ENCODE peak calls at places on chromosomes 4 and X, in ten cellular contexts. E is heart left ventricle, T is GM12878, K is tibial nerve, Q is uterus, V is ovary, M is esophagus squamous epithelium, O is K562, G is endothelial cell of umbilical vein, H is transverse colon. F is an unnamed sample. For H3K27me3, the result is how much of the 10 kb centered on the place peaks cover.

GRCh38 chr4:165874072-165874798 is 1.2 kb downstream of the TLL1 start:
- DNase-seq in Q (no peak), T (no peak), E (peak), V (no peak), M (no peak), O (no peak), K (no peak), H (no peak), G (peak), F (no peak)

GRCh38 chr4:867526-868250 is 41.8 kb upstream of the CPLX1 start:
- DNase-seq in G (no peak), Q (no peak), M (no peak), T (no peak), V (no peak), K (no peak), H (no peak), O (no peak), E (no peak), F (no peak)

GRCh38 chrX:132692066-132692465 is 203.2 kb upstream of the MBNL3 start:
- DNase-seq in Q (peak), M (no peak), V (no peak), T (no peak), K (no peak), H (no peak), E (no peak), G (no peak), O (no peak), F (no peak)

GRCh38 chr4:28772066-28772465 is 1911.4 kb downstream of the STIM2 start:
- DNase-seq in V (no peak), M (no peak), H (no peak), E (no peak), T (no peak), G (no peak), K (no peak), Q (no peak), O (no peak), F (no peak)

GRCh38 chr4:52107336-52107735 is 56.2 kb downstream of the SPATA18 start:
- DNase-seq in K (no peak), V (no peak), T (no peak), O (no peak), M (no peak), E (no peak), G (no peak), H (no peak), Q (no peak), F (no peak)

GRCh38 chr4:117447925-117448324 is 362.5 kb upstream of the TRAM1L1 start:
- DNase-seq in O (no peak), V (no peak), K (no peak), T (no peak), E (no peak), M (no peak), G (no peak), H (no peak), Q (no peak), F (no peak)

GRCh38 chr4:153143527-153144348 is 60.5 kb upstream of the TRIM2 start:
- DNase-seq in H (peak), T (no peak), V (no peak), E (no peak), G (peak), O (no peak), M (no peak), K (no peak), Q (no peak), F (no peak)

GRCh38 chr4:10811992-10812391 is 127.4 kb upstream of the CLNK start:
- DNase-seq in Q (no peak), O (no peak), G (no peak), H (no peak), V (no peak), E (no peak), K (no peak), M (no peak), T (no peak), F (no peak)

GRCh38 chrX:53320543-53321215 is 39.3 kb upstream of the IQSEC2 start:
- DNase-seq in O (no peak), M (no peak), K (no peak), H (peak), T (no peak), E (no peak), G (no peak), Q (no peak), V (no peak), F (peak)

GRCh38 chr4:68272860-68273259 is 27.4 kb upstream of the TMPRSS11B start:
- DNase-seq in K (no peak), Q (no peak), M (no peak), T (no peak), O (no peak), V (no peak), H (no peak), E (no peak), G (no peak), F (no peak)

GRCh38 chr4:101102114-101102752 is 245.1 kb downstream of the PPP3CA start:
- DNase-seq in G (peak), H (peak), V (peak), E (peak), O (no peak), K (peak), Q (peak), T (no peak), M (no peak), F (peak)

GRCh38 chr4:48798117-48798516 is 18.0 kb upstream of the FRYL start:
- DNase-seq in G (no peak), E (no peak), V (no peak), O (no peak), Q (no peak), T (no peak), K (no peak), M (no peak), H (no peak), F (no peak)

GRCh38 chr4:3021627-3022026 is 52.7 kb downstream of the HTT-AS start:
- DNase-seq in E (no peak), G (no peak), M (no peak), K (no peak), V (no peak), O (no peak), Q (no peak), T (no peak), H (no peak), F (no peak)

GRCh38 chr4:140309124-140309870 is 64.1 kb upstream of the SCOC start:
- DNase-seq in K (no peak), O (no peak), H (no peak), V (no peak), E (no peak), G (no peak), T (no peak), M (no peak), Q (no peak), F (peak)

GRCh38 chr4:168719725-168720124 is 222.9 kb downstream of the PALLD start:
- DNase-seq in M (no peak), Q (no peak), E (no peak), V (no peak), H (no peak), K (no peak), O (no peak), T (no peak), G (no peak), F (no peak)

GRCh38 chr4:114481856-114482255 is 116.8 kb upstream of the UGT8 start:
- DNase-seq in K (no peak), M (no peak), Q (no peak), V (no peak), T (no peak), H (no peak), O (no peak), E (peak), G (no peak), F (no peak)

GRCh38 chr4:19497692-19498091 is 754.0 kb upstream of the SLIT2 start:
- DNase-seq in G (no peak), Q (no peak), M (no peak), V (no peak), K (no peak), H (no peak), O (no peak), E (no peak), T (no peak), F (no peak)

GRCh38 chr4:3286335-3287175 is 6.3 kb upstream of the RGS12 start:
- DNase-seq in G (no peak), E (peak), Q (no peak), M (no peak), O (no peak), K (no peak), H (no peak), T (peak), V (no peak), F (no peak)

GRCh38 chr4:125520258-125520990 is 205.7 kb downstream of the FAT4 start:
- DNase-seq in E (no peak), V (no peak), O (no peak), G (peak), H (no peak), K (no peak), Q (no peak), T (no peak), M (no peak), F (no peak)

GRCh38 chrX:40299502-40300118 is 201.9 kb upstream of the BCOR start:
- DNase-seq in K (no peak), V (no peak), E (no peak), T (no peak), M (no peak), O (no peak), Q (no peak), G (no peak), H (no peak), F (no peak)

GRCh38 chr4:75821966-75822365 is 80.3 kb downstream of the PPEF2 start:
- DNase-seq in T (no peak), V (no peak), K (no peak), H (no peak), O (no peak), G (no peak), Q (no peak), E (no peak), M (no peak), F (peak)

GRCh38 chrX:110432831-110433230 is 74.2 kb downstream of the RTL9 start:
- DNase-seq in M (no peak), Q (no peak), G (no peak), V (no peak), K (no peak), E (no peak), H (no peak), O (no peak), T (no peak), F (no peak)

GRCh38 chrX:22310779-22311178 is 38.1 kb downstream of the CBLL2 start:
- DNase-seq in M (no peak), G (peak), Q (no peak), T (no peak), H (no peak), K (no peak), E (no peak), V (no peak), O (no peak), F (no peak)

GRCh38 chrX:7515681-7516413 is 327.1 kb upstream of the VCX start:
- DNase-seq in K (no peak), E (no peak), O (no peak), G (no peak), H (no peak), M (no peak), Q (no peak), V (no peak), T (no peak), F (no peak)

GRCh38 chr4:87933337-87933736 is 42.2 kb upstream of the SPP1 start:
- DNase-seq in E (no peak), G (no peak), O (no peak), K (no peak), T (no peak), Q (no peak), V (no peak), M (no peak), H (no peak), F (no peak)

GRCh38 chr4:11106190-11106589 is 322.5 kb downstream of the HS3ST1 start:
- DNase-seq in M (no peak), G (no peak), O (no peak), K (no peak), Q (no peak), E (no peak), H (no peak), V (no peak), T (no peak), F (no peak)

GRCh38 chrX:15475486-15475885 is 17.6 kb downstream of the PIR start:
- DNase-seq in O (no peak), K (no peak), Q (no peak), V (no peak), H (no peak), G (peak), T (no peak), M (no peak), E (no peak), F (no peak)

GRCh38 chrX:11929476-11929875 is 171.4 kb downstream of the MSL3 start:
- DNase-seq in O (no peak), G (peak), K (no peak), V (no peak), H (no peak), Q (no peak), T (no peak), E (no peak), M (no peak), F (no peak)

GRCh38 chr4:77854431-77855111 is 8.1 kb upstream of the MRPL1 start:
- DNase-seq in Q (no peak), E (no peak), M (no peak), V (no peak), T (no peak), G (peak), O (no peak), H (no peak), K (no peak), F (no peak)

GRCh38 chrX:109890910-109891502 is 111.9 kb upstream of the TMEM164 start:
- DNase-seq in E (peak), V (peak), Q (peak), T (no peak), O (peak), G (peak), H (peak), K (peak), M (no peak), F (peak)

GRCh38 chr4:7441201-7441600 is 6.5 kb upstream of the PSAPL1 start:
- DNase-seq in Q (no peak), O (no peak), E (no peak), H (no peak), K (no peak), M (no peak), T (no peak), V (no peak), G (no peak), F (no peak)

GRCh38 chr4:36414248-36414647 is 132.8 kb downstream of the DTHD1 start:
- DNase-seq in H (no peak), T (no peak), G (no peak), M (no peak), O (no peak), V (no peak), K (no peak), E (no peak), Q (no peak), F (no peak)

GRCh38 chr4:24470681-24471622 is 113.4 kb downstream of the DHX15 start:
- DNase-seq in G (peak), Q (peak), M (no peak), H (peak), T (no peak), E (peak), O (no peak), K (peak), V (peak), F (no peak)

GRCh38 chrX:119763175-119763574 is 4.8 kb downstream of the SOWAHD start:
- DNase-seq in H (no peak), E (no peak), Q (no peak), O (no peak), G (no peak), M (no peak), K (no peak), V (no peak), T (no peak), F (no peak)

GRCh38 chrX:38973327-38973726 is 172.1 kb downstream of the MID1IP1 start:
- DNase-seq in Q (no peak), O (no peak), M (no peak), T (no peak), K (no peak), H (no peak), E (no peak), G (no peak), V (no peak), F (no peak)

DNA sequence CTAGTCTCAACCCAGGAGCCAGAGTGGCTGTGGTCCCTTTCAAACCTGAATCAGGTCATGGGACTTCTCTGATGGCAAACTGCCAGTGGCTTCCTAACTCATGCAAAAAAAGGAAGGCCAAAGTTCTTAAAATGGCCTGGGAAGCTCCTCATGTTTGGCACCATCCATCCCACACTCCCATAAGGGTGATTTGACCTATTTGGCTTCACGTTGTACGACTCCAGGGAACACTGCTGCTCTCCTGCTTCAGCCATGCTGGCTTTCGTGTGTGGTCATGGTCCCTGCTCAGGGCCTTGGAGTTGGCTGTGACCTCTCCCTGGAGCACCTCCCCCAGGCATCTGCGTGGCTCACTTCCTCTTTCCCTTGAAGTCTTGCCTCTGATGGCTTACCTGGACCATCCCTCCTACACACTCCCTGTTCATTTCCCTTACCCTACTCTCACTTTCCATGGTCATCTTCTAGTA is 12.8 kb upstream of the TMSB4X start:
- DNase-seq in T (no peak), G (no peak), K (no peak), E (no peak), V (no peak), H (no peak), O (no peak), M (no peak), Q (no peak), F (no peak)
- H3K4me3 ChIP-seq in T (no peak), G (no peak), K (no peak), E (no peak), V (no peak), H (no peak), O (no peak), M (no peak), Q (no peak), F (no peak)

DNA sequence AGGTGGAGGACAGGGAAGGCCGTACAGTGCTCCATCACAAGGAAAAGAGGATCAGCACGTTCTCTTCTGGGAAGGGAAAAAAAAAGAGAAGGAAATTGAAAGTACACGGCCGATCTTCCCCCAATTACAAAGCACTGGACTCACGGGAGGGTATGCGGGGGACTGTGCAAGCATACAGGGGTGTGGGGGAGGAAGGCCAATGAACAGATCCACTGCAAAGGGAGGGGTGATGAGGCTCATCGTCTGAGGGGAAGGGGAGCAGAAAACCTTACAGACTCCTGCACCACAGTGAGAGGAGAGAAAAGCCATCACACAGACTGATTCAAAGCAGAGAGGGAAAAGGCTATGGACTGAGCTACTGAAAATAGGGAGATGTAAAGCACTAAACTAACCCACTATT is 1.1 kb downstream of the ELK1 start:
- DNase-seq in Q (no peak), K (no peak), E (no peak), T (no peak), V (no peak), O (no peak), H (no peak), M (no peak), G (no peak), F (no peak)
- TF ChIP-seq POLR2A in Q (no peak), K (no peak), E (no peak), T (no peak), V (no peak), O (no peak), H (no peak), M (no peak), G (no peak), F (no peak)

DNA sequence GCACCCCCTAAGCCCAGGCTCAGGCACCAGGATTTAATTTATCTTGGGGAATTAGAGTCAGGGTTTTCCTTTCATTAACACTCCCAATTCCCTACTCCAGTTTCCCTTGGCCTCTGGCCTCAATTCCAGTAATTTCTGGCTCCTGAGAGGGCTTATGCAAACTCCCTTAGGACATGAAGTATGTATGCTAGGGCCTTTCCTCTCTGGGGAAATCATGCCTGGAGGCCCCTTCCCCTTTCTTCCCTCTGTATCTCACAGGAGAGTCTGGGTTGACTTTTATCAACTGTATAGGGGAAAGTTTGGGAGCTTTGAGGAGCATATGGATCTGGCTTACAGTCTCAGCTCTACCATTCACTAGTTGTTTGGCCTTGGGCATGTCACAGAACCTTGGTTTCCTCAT is 169.5 kb downstream of the SHROOM4 start:
- DNase-seq in T (no peak), O (no peak), G (no peak), E (no peak), K (no peak), H (no peak), V (no peak), Q (no peak), M (no peak), F (no peak)
- H3K27me3 ChIP-seq in T (under half), O (under half), G (under half), E (under half), K (under half), H (under half), V (under half), Q (under half), M (under half), F (under half)

GRCh38 chrX:16578218-16578617 is 71.7 kb upstream of the S100G start:
- DNase-seq in M (no peak), K (no peak), H (no peak), Q (no peak), G (no peak), E (no peak), T (no peak), V (no peak), O (no peak), F (no peak)
- H3K4me3 ChIP-seq in M (no peak), K (no peak), H (no peak), Q (no peak), G (no peak), E (no peak), T (no peak), V (no peak), O (no peak), F (no peak)

GRCh38 chr4:84497835-84498202 is 1.3 kb downstream of the NKX6-1 start:
- DNase-seq in O (no peak), G (no peak), T (no peak), E (no peak), Q (no peak), H (no peak), K (no peak), M (no peak), V (no peak), F (no peak)

GRCh38 chr4:84500386-84501196 is 1.5 kb upstream of the NKX6-1 start:
- DNase-seq in G (no peak), M (no peak), Q (no peak), O (no peak), H (no peak), V (no peak), T (no peak), E (no peak), K (no peak), F (no peak)

GRCh38 chr4:84498203-84499026 is 677 bp downstream of the NKX6-1 start:
- DNase-seq in H (no peak), M (no peak), G (peak), T (no peak), V (no peak), E (no peak), Q (peak), K (no peak), O (no peak), F (no peak)

GRCh38 chr4:84501197-84501492 is 2.1 kb upstream of the NKX6-1 start:
- DNase-seq in E (no peak), T (no peak), O (no peak), V (no peak), Q (no peak), K (no peak), G (no peak), H (no peak), M (no peak), F (no peak)

DNA sequence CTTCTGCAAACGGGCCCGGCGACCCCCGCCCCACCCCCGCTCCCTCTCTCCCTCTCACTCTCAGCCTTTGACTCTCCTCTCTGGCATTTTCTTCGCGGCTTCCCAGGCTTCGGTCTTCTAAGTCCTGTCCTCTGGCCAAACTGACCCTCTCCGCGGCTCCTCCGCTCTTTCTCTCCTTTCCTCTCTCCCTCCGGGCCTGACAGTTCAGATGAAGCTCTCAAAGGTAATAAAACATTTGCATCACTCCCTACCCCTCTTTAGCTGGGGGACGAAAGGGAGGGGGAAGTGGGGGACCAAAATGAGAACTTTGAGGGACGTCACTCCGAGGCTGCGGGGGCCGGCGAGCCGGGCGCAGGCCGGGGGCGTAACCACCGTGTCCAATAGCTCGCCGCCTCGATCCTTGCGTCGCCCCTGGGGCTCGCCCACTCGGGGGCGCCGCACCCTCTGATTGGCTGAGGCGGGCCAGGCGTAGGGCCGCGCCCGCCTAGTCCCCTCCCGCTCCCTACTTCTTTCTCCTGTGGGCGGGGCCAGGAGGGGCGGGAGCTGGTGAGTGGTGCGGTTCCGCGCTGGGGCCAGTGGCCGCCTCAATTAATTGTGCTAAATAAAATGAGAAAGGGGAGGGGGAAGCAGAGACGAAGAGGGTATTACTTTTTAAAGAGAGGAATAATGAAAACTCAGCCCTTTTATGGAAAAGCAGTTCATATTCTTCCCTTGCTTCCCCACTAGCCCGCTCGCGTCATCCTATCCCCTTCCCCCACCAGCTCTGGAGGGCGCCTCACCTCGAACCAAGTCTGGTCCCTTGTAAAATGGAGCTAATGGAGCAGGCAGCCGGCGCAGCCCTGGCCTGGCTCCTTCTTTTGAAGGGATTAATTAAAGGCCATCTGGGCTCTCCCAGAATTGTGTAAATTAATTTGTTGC is at the start of gene NKX6-1:
- DNase-seq in V (peak), K (peak), T (no peak), E (no peak), M (peak), H (peak), G (peak), O (peak), Q (peak), F (no peak)
- TF ChIP-seq POLR2A in V (no peak), K (no peak), T (no peak), E (no peak), M (no peak), H (no peak), G (no peak), O (no peak), Q (no peak), F (no peak)

F was measured in gastrocnemius medialis.